ENCODE peak calls at places on chromosomes 11 and 22, in six cellular contexts. One of them, this sample, is unnamed.

GRCh38 chr11:13993096-13993760 is 30.7 kb downstream of the SPON1 start:
- DNase-seq in heart right ventricle: no peak
- DNase-seq in HCT116: no peak
- DNase-seq in OCI-LY7: no peak
- DNase-seq in pancreas: no peak
- DNase-seq in hepatocyte: peak; percentile 54
- DNase-seq in this sample: no peak

GRCh38 chr11:110948112-110948511 is 235.9 kb upstream of the ARHGAP20 start:
- DNase-seq in heart right ventricle: no peak
- DNase-seq in HCT116: no peak
- DNase-seq in OCI-LY7: no peak
- DNase-seq in pancreas: no peak
- DNase-seq in hepatocyte: no peak
- DNase-seq in this sample: peak; percentile 50

GRCh38 chr11:102410382-102410784 is 42.2 kb downstream of the TMEM123 start:
- DNase-seq in heart right ventricle: no peak
- DNase-seq in HCT116: no peak
- DNase-seq in OCI-LY7: no peak
- DNase-seq in pancreas: no peak
- DNase-seq in hepatocyte: peak; percentile 47
- DNase-seq in this sample: no peak

GRCh38 chr11:130122141-130122575 is 37.4 kb upstream of the ST14 start:
- DNase-seq in heart right ventricle: no peak
- DNase-seq in HCT116: peak; percentile 60
- DNase-seq in OCI-LY7: peak; percentile 41
- DNase-seq in pancreas: no peak
- DNase-seq in hepatocyte: no peak
- DNase-seq in this sample: no peak

GRCh38 chr11:45928535-45929215 is 6.2 kb downstream of the LARGE2 start:
- DNase-seq in heart right ventricle: no peak
- DNase-seq in HCT116: no peak
- DNase-seq in OCI-LY7: no peak
- DNase-seq in pancreas: no peak
- DNase-seq in hepatocyte: no peak
- DNase-seq in this sample: no peak

GRCh38 chr11:32870676-32871075 is 21.9 kb upstream of the QSER1 start:
- DNase-seq in heart right ventricle: peak; percentile 17
- DNase-seq in HCT116: no peak
- DNase-seq in OCI-LY7: peak; percentile 48
- DNase-seq in pancreas: no peak
- DNase-seq in hepatocyte: no peak
- DNase-seq in this sample: no peak

GRCh38 chr22:39306456-39307361 is 12.7 kb downstream of the RPL3 start:
- DNase-seq in heart right ventricle: peak; percentile 47
- DNase-seq in HCT116: no peak
- DNase-seq in OCI-LY7: peak; percentile 50
- DNase-seq in pancreas: no peak
- DNase-seq in hepatocyte: no peak
- DNase-seq in this sample: no peak

GRCh38 chr11:45918331-45918941 is 759 bp upstream of the PEX16 start:
- DNase-seq in heart right ventricle: peak; percentile 86
- DNase-seq in HCT116: no peak
- DNase-seq in OCI-LY7: peak; percentile 77
- DNase-seq in pancreas: peak; percentile 82
- DNase-seq in hepatocyte: peak; percentile 84
- DNase-seq in this sample: peak; percentile 71

GRCh38 chr11:34044664-34045485 is 6.7 kb upstream of the CAPRIN1 start:
- DNase-seq in heart right ventricle: no peak
- DNase-seq in HCT116: peak; percentile 41
- DNase-seq in OCI-LY7: no peak
- DNase-seq in pancreas: no peak
- DNase-seq in hepatocyte: peak; percentile 73
- DNase-seq in this sample: no peak

GRCh38 chr11:134731562-134731961 is 319.5 kb upstream of the B3GAT1 start:
- DNase-seq in heart right ventricle: no peak
- DNase-seq in HCT116: no peak
- DNase-seq in OCI-LY7: no peak
- DNase-seq in pancreas: no peak
- DNase-seq in hepatocyte: no peak
- DNase-seq in this sample: no peak

GRCh38 chr22:32487021-32487420 is 12.4 kb downstream of the FBXO7 start:
- DNase-seq in heart right ventricle: no peak
- DNase-seq in HCT116: no peak
- DNase-seq in OCI-LY7: no peak
- DNase-seq in pancreas: no peak
- DNase-seq in hepatocyte: no peak
- DNase-seq in this sample: no peak

GRCh38 chr11:16278986-16279385 is 77.4 kb downstream of the SOX6 start:
- DNase-seq in heart right ventricle: no peak
- DNase-seq in HCT116: no peak
- DNase-seq in OCI-LY7: no peak
- DNase-seq in pancreas: no peak
- DNase-seq in hepatocyte: no peak
- DNase-seq in this sample: no peak

GRCh38 chr11:46112961-46113617 is 8.2 kb downstream of the PHF21A start:
- DNase-seq in heart right ventricle: no peak
- DNase-seq in HCT116: peak; percentile 67
- DNase-seq in OCI-LY7: peak; percentile 80
- DNase-seq in pancreas: peak; percentile 28
- DNase-seq in hepatocyte: peak; percentile 72
- DNase-seq in this sample: peak; percentile 43

GRCh38 chr11:18768472-18768901 is 23.1 kb downstream of the PTPN5 start:
- DNase-seq in heart right ventricle: no peak
- DNase-seq in HCT116: no peak
- DNase-seq in OCI-LY7: peak; percentile 16
- DNase-seq in pancreas: no peak
- DNase-seq in hepatocyte: no peak
- DNase-seq in this sample: no peak

GRCh38 chr11:126585388-126586302 is 230.2 kb downstream of the ST3GAL4 start:
- DNase-seq in heart right ventricle: peak; percentile 51
- DNase-seq in HCT116: no peak
- DNase-seq in OCI-LY7: no peak
- DNase-seq in pancreas: peak; percentile 89
- DNase-seq in hepatocyte: peak; percentile 76
- DNase-seq in this sample: peak; percentile 33

GRCh38 chr11:65216830-65217229 is 35.1 kb downstream of the CAPN1 start:
- DNase-seq in heart right ventricle: no peak
- DNase-seq in HCT116: no peak
- DNase-seq in OCI-LY7: no peak
- DNase-seq in pancreas: no peak
- DNase-seq in hepatocyte: no peak
- DNase-seq in this sample: no peak

GRCh38 chr11:8368194-8368593 is 104.5 kb upstream of the LMO1 start:
- DNase-seq in heart right ventricle: no peak
- DNase-seq in HCT116: no peak
- DNase-seq in OCI-LY7: no peak
- DNase-seq in pancreas: no peak
- DNase-seq in hepatocyte: no peak
- DNase-seq in this sample: no peak

GRCh38 chr11:48049036-48049435 is 68.7 kb downstream of the PTPRJ start:
- DNase-seq in heart right ventricle: no peak
- DNase-seq in HCT116: no peak
- DNase-seq in OCI-LY7: no peak
- DNase-seq in pancreas: no peak
- DNase-seq in hepatocyte: no peak
- DNase-seq in this sample: no peak

GRCh38 chr22:39215070-39215396 is 29.7 kb downstream of the PDGFB start:
- DNase-seq in heart right ventricle: no peak
- DNase-seq in HCT116: no peak
- DNase-seq in OCI-LY7: no peak
- DNase-seq in pancreas: no peak
- DNase-seq in hepatocyte: no peak
- DNase-seq in this sample: no peak

GRCh38 chr22:49603016-49603415 is 224.7 kb downstream of the BRD1 start:
- DNase-seq in heart right ventricle: no peak
- DNase-seq in HCT116: no peak
- DNase-seq in OCI-LY7: no peak
- DNase-seq in pancreas: no peak
- DNase-seq in hepatocyte: no peak
- DNase-seq in this sample: no peak

GRCh38 chr22:49600891-49601431 is 226.7 kb downstream of the BRD1 start:
- DNase-seq in heart right ventricle: no peak
- DNase-seq in HCT116: no peak
- DNase-seq in OCI-LY7: peak; percentile 16
- DNase-seq in pancreas: no peak
- DNase-seq in hepatocyte: no peak
- DNase-seq in this sample: no peak

GRCh38 chr22:49602481-49602880 is 225.2 kb downstream of the BRD1 start:
- DNase-seq in heart right ventricle: no peak
- DNase-seq in HCT116: no peak
- DNase-seq in OCI-LY7: no peak
- DNase-seq in pancreas: no peak
- DNase-seq in hepatocyte: no peak
- DNase-seq in this sample: no peak

GRCh38 chr22:49600452-49600847 is 227.2 kb downstream of the BRD1 start:
- DNase-seq in heart right ventricle: no peak
- DNase-seq in HCT116: no peak
- DNase-seq in OCI-LY7: no peak
- DNase-seq in pancreas: no peak
- DNase-seq in hepatocyte: no peak
- DNase-seq in this sample: no peak

GRCh38 chr22:49601614-49602321 is 225.9 kb downstream of the BRD1 start:
- DNase-seq in heart right ventricle: no peak
- DNase-seq in HCT116: no peak
- DNase-seq in OCI-LY7: no peak
- DNase-seq in pancreas: no peak
- DNase-seq in hepatocyte: no peak
- DNase-seq in this sample: no peak
- H3K9me3 ChIP-seq in heart right ventricle: peaks cover 29% of the 10 kb centered on the region
- H3K9me3 ChIP-seq in HCT116: no peaks in the 10 kb centered on the region
- H3K9me3 ChIP-seq in OCI-LY7: peaks cover 6% of the 10 kb centered on the region
- H3K9me3 ChIP-seq in pancreas: no peaks in the 10 kb centered on the region
- H3K9me3 ChIP-seq in hepatocyte: no peaks in the 10 kb centered on the region
- H3K9me3 ChIP-seq in this sample: no peaks in the 10 kb centered on the region

GRCh38 chr22:35519306-35520000 is 21.2 kb upstream of the RASD2 start:
- DNase-seq in heart right ventricle: no peak
- DNase-seq in HCT116: no peak
- DNase-seq in OCI-LY7: no peak
- DNase-seq in pancreas: no peak
- DNase-seq in hepatocyte: no peak
- DNase-seq in this sample: no peak

GRCh38 chr22:35518781-35519180 is 21.9 kb upstream of the RASD2 start:
- DNase-seq in heart right ventricle: no peak
- DNase-seq in HCT116: no peak
- DNase-seq in OCI-LY7: no peak
- DNase-seq in pancreas: no peak
- DNase-seq in hepatocyte: no peak
- DNase-seq in this sample: no peak

GRCh38 chr22:35517769-35518530 is 22.7 kb upstream of the RASD2 start:
- DNase-seq in heart right ventricle: no peak
- DNase-seq in HCT116: no peak
- DNase-seq in OCI-LY7: no peak
- DNase-seq in pancreas: no peak
- DNase-seq in hepatocyte: peak; percentile 80
- DNase-seq in this sample: no peak

GRCh38 chr22:35516723-35517122 is 23.9 kb upstream of the RASD2 start:
- DNase-seq in heart right ventricle: no peak
- DNase-seq in HCT116: no peak
- DNase-seq in OCI-LY7: no peak
- DNase-seq in pancreas: no peak
- DNase-seq in hepatocyte: no peak
- DNase-seq in this sample: no peak

DNA sequence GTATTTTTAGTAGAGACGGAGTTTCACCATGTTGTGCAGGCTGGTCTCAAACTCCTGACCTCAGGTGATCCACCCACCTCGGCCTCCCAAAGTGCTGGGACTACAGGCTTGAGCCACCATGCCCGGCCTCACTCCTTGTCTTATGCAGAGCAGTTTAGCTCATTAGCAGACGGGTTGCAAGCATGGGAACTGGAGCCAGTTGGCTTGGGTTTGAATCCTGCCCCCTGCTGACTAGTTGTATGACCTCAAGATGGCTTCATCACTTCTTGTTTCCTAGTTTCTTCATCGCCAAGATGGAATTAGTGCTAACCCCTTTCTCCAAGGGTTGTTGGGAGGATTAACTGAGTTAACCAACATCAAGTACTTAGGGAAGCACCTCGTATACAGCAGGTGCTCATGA is 23.4 kb upstream of the RASD2 start:
- DNase-seq in heart right ventricle: no peak
- DNase-seq in HCT116: no peak
- DNase-seq in OCI-LY7: peak; percentile 22
- DNase-seq in pancreas: no peak
- DNase-seq in hepatocyte: no peak
- DNase-seq in this sample: no peak
- H3K4me3 ChIP-seq in heart right ventricle: no peak overlapping the region
- H3K4me3 ChIP-seq in HCT116: no peak overlapping the region
- H3K4me3 ChIP-seq in OCI-LY7: no peak overlapping the region
- H3K4me3 ChIP-seq in pancreas: no peak overlapping the region
- H3K4me3 ChIP-seq in hepatocyte: no peak overlapping the region
- H3K4me3 ChIP-seq in this sample: no peak overlapping the region

GRCh38 chr11:1176224-1177019 is 18.7 kb downstream of the MUC5AC start:
- DNase-seq in heart right ventricle: no peak
- DNase-seq in HCT116: no peak
- DNase-seq in OCI-LY7: no peak
- DNase-seq in pancreas: no peak
- DNase-seq in hepatocyte: no peak
- DNase-seq in this sample: no peak
- H3K4me1 ChIP-seq in heart right ventricle: no peaks in the 10 kb centered on the region
- H3K4me1 ChIP-seq in HCT116: no peaks in the 10 kb centered on the region
- H3K4me1 ChIP-seq in OCI-LY7: no peaks in the 10 kb centered on the region
- H3K4me1 ChIP-seq in pancreas: no peaks in the 10 kb centered on the region
- H3K4me1 ChIP-seq in hepatocyte: no peaks in the 10 kb centered on the region
- H3K4me1 ChIP-seq in this sample: no peaks in the 10 kb centered on the region

DNA sequence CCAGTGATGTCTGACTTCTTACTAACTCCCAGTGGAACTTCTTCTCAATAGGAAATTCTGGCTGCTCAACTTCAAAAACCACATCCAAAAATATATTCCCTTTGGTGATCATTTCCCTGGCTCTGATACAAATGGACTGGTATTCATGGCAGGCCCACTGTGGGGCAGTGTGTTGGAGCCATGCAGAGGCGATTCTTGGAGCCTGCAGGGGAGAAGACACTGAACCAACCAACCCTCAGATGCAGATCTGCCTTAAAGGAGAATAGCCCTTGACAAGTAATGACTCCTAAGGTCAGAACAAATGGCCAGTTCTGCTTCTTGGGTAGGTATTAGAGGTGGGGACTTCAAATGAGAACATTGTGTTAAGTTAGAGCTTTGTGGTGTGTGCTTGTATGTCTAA is 12.2 kb downstream of the OR4D9 start:
- DNase-seq in heart right ventricle: no peak
- DNase-seq in HCT116: peak; percentile 19
- DNase-seq in OCI-LY7: no peak
- DNase-seq in pancreas: no peak
- DNase-seq in hepatocyte: no peak
- DNase-seq in this sample: no peak
- H3K9me3 ChIP-seq in heart right ventricle: no peaks in the 10 kb centered on the region
- H3K9me3 ChIP-seq in HCT116: no peaks in the 10 kb centered on the region
- H3K9me3 ChIP-seq in OCI-LY7: no peaks in the 10 kb centered on the region
- H3K9me3 ChIP-seq in pancreas: no peaks in the 10 kb centered on the region
- H3K9me3 ChIP-seq in hepatocyte: no peaks in the 10 kb centered on the region
- H3K9me3 ChIP-seq in this sample: no peaks in the 10 kb centered on the region